ENCODE peak calls at places on chromosome 17, in six cellular contexts. Z is GM04504, M is H9, H is anterior cingulate cortex, W is HT-29, E is IMR-90. V is an unnamed sample.

GRCh38 chr17:17313350-17313991 is 10.3 kb downstream of the NT5M start:
- DNase-seq in Z (no peak), H (no peak), E (no peak), W (peak), M (peak), V (peak)

GRCh38 chr17:40548982-40549680 is 16.1 kb downstream of the CCR7 start:
- DNase-seq in M (peak), W (peak), Z (no peak), H (no peak), E (peak), V (peak)

GRCh38 chr17:48162946-48163506 is 55.5 kb downstream of the SNX11 start:
- DNase-seq in Z (no peak), W (peak), E (no peak), M (no peak), H (no peak), V (peak)

GRCh38 chr17:58324409-58325288 is 3.9 kb downstream of the TSPOAP1 start:
- DNase-seq in M (no peak), Z (no peak), H (no peak), W (no peak), E (peak), V (peak)

GRCh38 chr17:19019041-19019941 is 14.7 kb upstream of the FAM83G start:
- DNase-seq in H (no peak), E (no peak), Z (no peak), W (no peak), M (no peak), V (no peak)

GRCh38 chr17:17386143-17386800 is 83.1 kb downstream of the NT5M start:
- DNase-seq in E (no peak), W (no peak), H (no peak), Z (no peak), M (no peak), V (no peak)

GRCh38 chr17:74037320-74037719 is 166.2 kb upstream of the RPL38 start:
- DNase-seq in E (no peak), H (peak), Z (no peak), W (peak), M (no peak), V (peak)

GRCh38 chr17:33012522-33013033 is 20.9 kb downstream of the SPACA3 start:
- DNase-seq in E (peak), W (no peak), Z (peak), H (no peak), M (no peak), V (peak)

GRCh38 chr17:57606111-57606875 is 138.8 kb downstream of the CCDC182 start:
- DNase-seq in M (no peak), Z (no peak), H (no peak), W (no peak), E (no peak), V (no peak)

GRCh38 chr17:10295728-10296343 is 77.0 kb downstream of the MYH13 start:
- DNase-seq in E (peak), H (peak), W (peak), Z (peak), M (peak), V (peak)

GRCh38 chr17:1752425-1752941 is 9.4 kb upstream of the SERPINF1 start:
- DNase-seq in M (peak), W (peak), E (no peak), H (no peak), Z (no peak), V (no peak)

GRCh38 chr17:56373981-56374380 is 219.5 kb upstream of the NOG start:
- DNase-seq in H (no peak), W (no peak), E (no peak), Z (no peak), M (no peak), V (no peak)

GRCh38 chr17:17147821-17148220 is 58.3 kb downstream of the PLD6 start:
- DNase-seq in E (peak), M (no peak), H (no peak), W (no peak), Z (no peak), V (no peak)

GRCh38 chr17:79810138-79811027 is 13.5 kb upstream of the CBX8 start:
- DNase-seq in Z (no peak), H (peak), E (peak), W (peak), M (peak), V (peak)

GRCh38 chr17:73613947-73614655 is 30.1 kb downstream of the SDK2 start:
- DNase-seq in E (no peak), M (peak), Z (no peak), W (no peak), H (no peak), V (peak)

GRCh38 chr17:45949755-45950320 is 49.2 kb upstream of the STH start:
- DNase-seq in M (no peak), Z (no peak), H (no peak), W (no peak), E (no peak), V (no peak)

GRCh38 chr17:57569860-57570259 is 175.2 kb downstream of the CCDC182 start:
- DNase-seq in E (no peak), Z (no peak), W (no peak), M (no peak), H (no peak), V (no peak)

GRCh38 chr17:3636908-3637373 is 381 bp downstream of the CTNS start:
- DNase-seq in H (no peak), M (no peak), W (no peak), Z (no peak), E (no peak), V (peak)